ENCODE peak calls at places on chromosomes 4 and X, in five cellular contexts. One of them, this sample, is unnamed.
A peak's percentile ranks its signal among the peaks of the same experiment; 100 is the strongest.

GRCh38 chr4:52876063-52876462 is 13.9 kb downstream of the RASL11B start:
- DNase-seq in IMR-90: no peak
- DNase-seq in transverse colon: no peak
- DNase-seq in right lobe of liver: no peak
- DNase-seq in ovary: no peak
- DNase-seq in this sample: no peak

GRCh38 chr4:47824844-47825243 is 13.0 kb downstream of the CORIN start:
- DNase-seq in IMR-90: no peak
- DNase-seq in transverse colon: no peak
- DNase-seq in right lobe of liver: no peak
- DNase-seq in ovary: no peak
- DNase-seq in this sample: no peak

GRCh38 chrX:126137899-126138298 is 28.2 kb downstream of the DCAF12L2 start:
- DNase-seq in IMR-90: no peak
- DNase-seq in transverse colon: no peak
- DNase-seq in right lobe of liver: no peak
- DNase-seq in ovary: no peak
- DNase-seq in this sample: no peak

GRCh38 chrX:101658661-101659477 is 781 bp downstream of the ARMCX2 start:
- DNase-seq in IMR-90: peak; percentile 40
- DNase-seq in transverse colon: peak; percentile 78
- DNase-seq in right lobe of liver: peak; percentile 58
- DNase-seq in ovary: peak; percentile 83
- DNase-seq in this sample: no peak

GRCh38 chr4:58649236-58649635 is 1539.1 kb upstream of the IGFBP7 start:
- DNase-seq in IMR-90: no peak
- DNase-seq in transverse colon: no peak
- DNase-seq in right lobe of liver: no peak
- DNase-seq in ovary: no peak
- DNase-seq in this sample: no peak

GRCh38 chr4:40211224-40212185 is 14.7 kb downstream of the RHOH start:
- DNase-seq in IMR-90: peak; percentile 41
- DNase-seq in transverse colon: no peak
- DNase-seq in right lobe of liver: no peak
- DNase-seq in ovary: no peak
- DNase-seq in this sample: no peak

GRCh38 chr4:82429728-82430192 is 502 bp downstream of the HNRNPDL start:
- DNase-seq in IMR-90: no peak
- DNase-seq in transverse colon: no peak
- DNase-seq in right lobe of liver: no peak
- DNase-seq in ovary: no peak
- DNase-seq in this sample: no peak

GRCh38 chr4:53861856-53862610 is 202.4 kb downstream of the CHIC2 start:
- DNase-seq in IMR-90: peak; percentile 96
- DNase-seq in transverse colon: no peak
- DNase-seq in right lobe of liver: no peak
- DNase-seq in ovary: no peak
- DNase-seq in this sample: no peak

GRCh38 chr4:82810171-82810570 is 11.6 kb upstream of the SCD5 start:
- DNase-seq in IMR-90: no peak
- DNase-seq in transverse colon: no peak
- DNase-seq in right lobe of liver: no peak
- DNase-seq in ovary: no peak
- DNase-seq in this sample: no peak

GRCh38 chr4:38135201-38135600 is 175.0 kb downstream of the PTTG2 start:
- DNase-seq in IMR-90: no peak
- DNase-seq in transverse colon: no peak
- DNase-seq in right lobe of liver: peak; percentile 18
- DNase-seq in ovary: no peak
- DNase-seq in this sample: no peak

GRCh38 chr4:183624548-183624947 is 34.4 kb downstream of the RWDD4 start:
- DNase-seq in IMR-90: no peak
- DNase-seq in transverse colon: no peak
- DNase-seq in right lobe of liver: no peak
- DNase-seq in ovary: no peak
- DNase-seq in this sample: no peak

GRCh38 chr4:88900432-88900831 is 156.6 kb downstream of the FAM13A start:
- DNase-seq in IMR-90: peak; percentile 81
- DNase-seq in transverse colon: no peak
- DNase-seq in right lobe of liver: no peak
- DNase-seq in ovary: no peak
- DNase-seq in this sample: no peak

GRCh38 chrX:16870861-16871584 is 861 bp upstream of the RBBP7 start:
- DNase-seq in IMR-90: no peak
- DNase-seq in transverse colon: no peak
- DNase-seq in right lobe of liver: peak; percentile 44
- DNase-seq in ovary: no peak
- DNase-seq in this sample: no peak

GRCh38 chr4:158824425-158825274 is 55.8 kb downstream of the FNIP2 start:
- DNase-seq in IMR-90: peak; percentile 17
- DNase-seq in transverse colon: no peak
- DNase-seq in right lobe of liver: peak; percentile 71
- DNase-seq in ovary: no peak
- DNase-seq in this sample: no peak

GRCh38 chr4:74112399-74113090 is 13.6 kb upstream of the CXCL2 start:
- DNase-seq in IMR-90: peak; percentile 61
- DNase-seq in transverse colon: no peak
- DNase-seq in right lobe of liver: no peak
- DNase-seq in ovary: no peak
- DNase-seq in this sample: no peak

GRCh38 chr4:109739547-109739946 is 9.7 kb upstream of the PLA2G12A start:
- DNase-seq in IMR-90: peak; percentile 47
- DNase-seq in transverse colon: no peak
- DNase-seq in right lobe of liver: no peak
- DNase-seq in ovary: no peak
- DNase-seq in this sample: no peak

GRCh38 chrX:17617794-17618193 is 119.5 kb upstream of the SCML1 start:
- DNase-seq in IMR-90: no peak
- DNase-seq in transverse colon: no peak
- DNase-seq in right lobe of liver: no peak
- DNase-seq in ovary: no peak
- DNase-seq in this sample: no peak

GRCh38 chr4:174423257-174423944 is 98.9 kb downstream of the HPGD start:
- DNase-seq in IMR-90: peak; percentile 5
- DNase-seq in transverse colon: no peak
- DNase-seq in right lobe of liver: no peak
- DNase-seq in ovary: no peak
- DNase-seq in this sample: no peak

GRCh38 chrX:40298569-40298968 is 200.8 kb upstream of the BCOR start:
- DNase-seq in IMR-90: no peak
- DNase-seq in transverse colon: no peak
- DNase-seq in right lobe of liver: no peak
- DNase-seq in ovary: peak; percentile 48
- DNase-seq in this sample: no peak

GRCh38 chr4:165011403-165011802 is 20.4 kb upstream of the TRIM60 start:
- DNase-seq in IMR-90: no peak
- DNase-seq in transverse colon: no peak
- DNase-seq in right lobe of liver: no peak
- DNase-seq in ovary: no peak
- DNase-seq in this sample: peak; percentile 58

GRCh38 chr4:92450694-92451093 is 146.9 kb downstream of the GRID2 start:
- DNase-seq in IMR-90: no peak
- DNase-seq in transverse colon: no peak
- DNase-seq in right lobe of liver: no peak
- DNase-seq in ovary: no peak
- DNase-seq in this sample: no peak

GRCh38 chrX:2888309-2888708 is 40.8 kb downstream of the ARSD start:
- DNase-seq in IMR-90: no peak
- DNase-seq in transverse colon: no peak
- DNase-seq in right lobe of liver: no peak
- DNase-seq in ovary: no peak
- DNase-seq in this sample: no peak

GRCh38 chr4:147550626-147551250 is 66.5 kb upstream of the TMEM184C start:
- DNase-seq in IMR-90: peak; percentile 95
- DNase-seq in transverse colon: no peak
- DNase-seq in right lobe of liver: no peak
- DNase-seq in ovary: no peak
- DNase-seq in this sample: no peak

GRCh38 chr4:153243464-153243863 is 39.2 kb downstream of the TRIM2 start:
- DNase-seq in IMR-90: no peak
- DNase-seq in transverse colon: no peak
- DNase-seq in right lobe of liver: no peak
- DNase-seq in ovary: no peak
- DNase-seq in this sample: no peak

GRCh38 chr4:55757356-55758024 is 62.1 kb upstream of the EXOC1L start:
- DNase-seq in IMR-90: no peak
- DNase-seq in transverse colon: peak; percentile 14
- DNase-seq in right lobe of liver: no peak
- DNase-seq in ovary: no peak
- DNase-seq in this sample: no peak

GRCh38 chr4:114599231-114600065 is 841 bp downstream of the UGT8 start:
- DNase-seq in IMR-90: no peak
- DNase-seq in transverse colon: peak; percentile 71
- DNase-seq in right lobe of liver: no peak
- DNase-seq in ovary: no peak
- DNase-seq in this sample: no peak

GRCh38 chr4:140076307-140076706 is 77.7 kb downstream of the MAML3 start:
- DNase-seq in IMR-90: no peak
- DNase-seq in transverse colon: no peak
- DNase-seq in right lobe of liver: no peak
- DNase-seq in ovary: no peak
- DNase-seq in this sample: no peak

GRCh38 chr4:55386073-55386472 is 9.7 kb upstream of the TMEM165 start:
- DNase-seq in IMR-90: peak; percentile 50
- DNase-seq in transverse colon: no peak
- DNase-seq in right lobe of liver: no peak
- DNase-seq in ovary: no peak
- DNase-seq in this sample: no peak

GRCh38 chrX:111100191-111100590 is 4.2 kb downstream of the PAK3 start:
- DNase-seq in IMR-90: peak; percentile 24
- DNase-seq in transverse colon: peak; percentile 10
- DNase-seq in right lobe of liver: no peak
- DNase-seq in ovary: no peak
- DNase-seq in this sample: no peak

GRCh38 chrX:39174761-39175417 is 373.6 kb downstream of the MID1IP1 start:
- DNase-seq in IMR-90: no peak
- DNase-seq in transverse colon: peak; percentile 46
- DNase-seq in right lobe of liver: peak; percentile 45
- DNase-seq in ovary: no peak
- DNase-seq in this sample: no peak

GRCh38 chrX:19659929-19660328 is 144.6 kb upstream of the MAP3K15 start:
- DNase-seq in IMR-90: no peak
- DNase-seq in transverse colon: no peak
- DNase-seq in right lobe of liver: no peak
- DNase-seq in ovary: no peak
- DNase-seq in this sample: no peak

GRCh38 chr4:153468587-153468986 is 2.4 kb downstream of the TMEM131L start:
- DNase-seq in IMR-90: no peak
- DNase-seq in transverse colon: no peak
- DNase-seq in right lobe of liver: no peak
- DNase-seq in ovary: no peak
- DNase-seq in this sample: no peak

GRCh38 chr4:26032572-26033320 is 118.7 kb downstream of the SMIM20 start:
- DNase-seq in IMR-90: peak; percentile 91
- DNase-seq in transverse colon: no peak
- DNase-seq in right lobe of liver: no peak
- DNase-seq in ovary: no peak
- DNase-seq in this sample: no peak

GRCh38 chr4:169993531-169993930 is 32.7 kb downstream of the MFAP3L start:
- DNase-seq in IMR-90: no peak
- DNase-seq in transverse colon: no peak
- DNase-seq in right lobe of liver: no peak
- DNase-seq in ovary: no peak
- DNase-seq in this sample: no peak

GRCh38 chr4:128606173-128606572 is 203.3 kb upstream of the JADE1 start:
- DNase-seq in IMR-90: peak; percentile 79
- DNase-seq in transverse colon: no peak
- DNase-seq in right lobe of liver: no peak
- DNase-seq in ovary: no peak
- DNase-seq in this sample: no peak

DNA sequence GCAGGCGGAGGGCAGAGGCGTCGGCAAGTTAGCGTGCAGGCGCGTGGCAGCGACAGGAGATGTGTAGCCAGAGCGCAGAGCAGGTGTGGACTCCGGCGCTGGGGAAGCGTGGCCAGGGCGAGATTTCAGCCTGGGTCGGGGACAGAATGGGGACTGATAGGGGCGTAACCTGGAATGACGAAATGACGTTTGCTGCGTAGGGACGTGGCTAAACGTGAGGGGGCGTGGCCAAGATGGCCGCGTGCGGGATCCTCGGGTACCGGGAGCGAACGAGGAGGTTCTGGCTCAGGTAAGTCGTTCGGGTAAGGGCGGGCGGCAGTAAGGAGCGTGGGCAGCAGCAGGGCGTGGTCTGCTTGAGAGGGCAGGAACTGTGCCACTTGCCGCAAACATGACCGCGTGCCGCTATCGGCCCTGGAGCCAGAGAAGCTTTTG is 10.9 kb upstream of the CLTRN start:
- DNase-seq in IMR-90: no peak
- DNase-seq in transverse colon: peak; percentile 91
- DNase-seq in right lobe of liver: peak; percentile 80
- DNase-seq in ovary: peak; percentile 94
- DNase-seq in this sample: peak; percentile 98
- TF ChIP-seq POLR2A in IMR-90: peak; percentile 25
- TF ChIP-seq POLR2A in transverse colon: no peak
- TF ChIP-seq POLR2A in right lobe of liver: no peak
- TF ChIP-seq POLR2A in ovary: peak; percentile 38
- TF ChIP-seq POLR2A in this sample: peak; percentile 59

DNA sequence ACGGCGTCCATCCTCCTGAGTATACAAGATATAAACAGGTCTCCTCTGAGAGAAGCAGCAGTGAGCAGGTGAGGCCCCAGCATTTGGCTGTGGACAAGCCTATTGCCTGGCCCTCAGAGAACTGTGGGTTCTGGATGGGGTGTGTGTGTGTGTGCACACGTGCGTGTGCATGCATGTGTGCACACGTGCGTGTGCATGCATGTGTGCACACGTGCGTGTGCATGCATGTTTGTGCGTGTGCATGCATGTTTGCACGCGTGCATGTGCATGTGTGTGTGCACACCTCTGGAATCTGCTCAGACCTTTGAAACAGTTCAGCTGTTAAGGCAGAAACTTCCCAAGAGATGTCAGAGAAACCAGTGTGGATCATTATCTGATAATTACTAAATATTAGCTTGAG is 22.2 kb upstream of the FHL1 start:
- DNase-seq in IMR-90: no peak
- DNase-seq in transverse colon: no peak
- DNase-seq in right lobe of liver: no peak
- DNase-seq in ovary: no peak
- DNase-seq in this sample: no peak
- TF ChIP-seq POLR2A in IMR-90: no peak
- TF ChIP-seq POLR2A in transverse colon: no peak
- TF ChIP-seq POLR2A in right lobe of liver: no peak
- TF ChIP-seq POLR2A in ovary: no peak
- TF ChIP-seq POLR2A in this sample: no peak

GRCh38 chr4:87527446-87528240 is 1.5 kb downstream of the SPARCL1 start:
- DNase-seq in IMR-90: no peak
- DNase-seq in transverse colon: no peak
- DNase-seq in right lobe of liver: peak; percentile 58
- DNase-seq in ovary: no peak
- DNase-seq in this sample: no peak
- TF ChIP-seq POLR2A in IMR-90: no peak
- TF ChIP-seq POLR2A in transverse colon: no peak
- TF ChIP-seq POLR2A in right lobe of liver: no peak
- TF ChIP-seq POLR2A in ovary: no peak
- TF ChIP-seq POLR2A in this sample: no peak

GRCh38 chr4:3041192-3042142 is 32.9 kb downstream of the HTT-AS start:
- DNase-seq in IMR-90: peak; percentile 48
- DNase-seq in transverse colon: peak; percentile 58
- DNase-seq in right lobe of liver: peak; percentile 71
- DNase-seq in ovary: peak; percentile 69
- DNase-seq in this sample: no peak
- TF ChIP-seq POLR2A in IMR-90: no peak
- TF ChIP-seq POLR2A in transverse colon: peak; percentile 35
- TF ChIP-seq POLR2A in right lobe of liver: peak; percentile 49
- TF ChIP-seq POLR2A in ovary: no peak
- TF ChIP-seq POLR2A in this sample: no peak